ENCODE peak calls at places on chromosomes 5 and 9, in seven cellular contexts. G is fibroblast of lung; M is activated naive CD8-positive, alpha-beta T cell treated with anti-CD3 and anti-CD28 coated beads, Interleukin-2, amount 50 U/mL, for 16 hours; E is NCI-H460; Q is SW 1271; P is HS-5; N is Panc1. L is an unnamed sample.

GRCh38 chr9:131080589-131080988 is 15.7 kb upstream of the AIF1L start:
- DNase-seq in G (no peak), M (no peak), E (no peak), Q (no peak), P (no peak), N (no peak), L (no peak)

GRCh38 chr5:151696470-151697061 is 9.9 kb upstream of the SPARC start:
- DNase-seq in G (peak; percentile 100), M (no peak), E (no peak), Q (no peak), P (peak; percentile 74), N (no peak), L (no peak)

GRCh38 chr5:107808671-107809137 is 138.0 kb upstream of the EFNA5 start:
- DNase-seq in G (peak; percentile 12), M (no peak), E (no peak), Q (no peak), P (no peak), N (no peak), L (no peak)

GRCh38 chr5:151597749-151598148 is 6.6 kb upstream of the FAT2 start:
- DNase-seq in G (no peak), M (no peak), E (no peak), Q (no peak), P (no peak), N (no peak), L (no peak)

GRCh38 chr5:159680095-159680494 is 236.2 kb upstream of the ADRA1B start:
- DNase-seq in G (peak; percentile 7), M (no peak), E (no peak), Q (no peak), P (no peak), N (no peak), L (no peak)

GRCh38 chr5:134873494-134873893 is 677 bp upstream of the TXNDC15 start:
- DNase-seq in G (no peak), M (no peak), E (no peak), Q (no peak), P (no peak), N (no peak), L (no peak)

GRCh38 chr5:140251527-140251973 is 51.4 kb downstream of the PFDN1 start:
- DNase-seq in G (peak; percentile 97), M (no peak), E (no peak), Q (peak; percentile 99), P (peak; percentile 98), N (peak; percentile 82), L (peak; percentile 67)

GRCh38 chr9:106869458-106869857 is 6.5 kb downstream of the ZNF462 start:
- DNase-seq in G (peak; percentile 65), M (no peak), E (no peak), Q (no peak), P (no peak), N (no peak), L (no peak)

GRCh38 chr9:131677445-131678180 is 62.3 kb downstream of the RAPGEF1 start:
- DNase-seq in G (peak; percentile 77), M (no peak), E (peak; percentile 16), Q (peak; percentile 74), P (peak; percentile 45), N (no peak), L (no peak)

GRCh38 chr5:159059722-159060121 is 40.0 kb downstream of the EBF1 start:
- DNase-seq in G (no peak), M (no peak), E (no peak), Q (no peak), P (no peak), N (no peak), L (no peak)